ENCODE peak calls at places on chromosome 9, in seven cellular contexts. H is lung; A is naive thymus-derived CD8-positive, alpha-beta T cell; W is cerebellar cortex; R is astrocyte of the spinal cord; K is neural progenitor cell; Y is iPS-NIHi11. Z is an unnamed sample.

GRCh38 chr9:35954942-35955546 is 2.9 kb downstream of the OR2S2 start:
- DNase-seq in H (peak), K (peak), A (peak), W (peak), R (peak), Y (peak), Z (peak)

GRCh38 chr9:93978498-93978897 is 23.3 kb upstream of the BARX1 start:
- DNase-seq in W (no peak), Y (no peak), K (no peak), A (no peak), H (no peak), R (no peak), Z (no peak)

GRCh38 chr9:128317629-128318028 is 4.6 kb downstream of the TRUB2 start:
- DNase-seq in R (no peak), Y (no peak), W (no peak), H (no peak), A (no peak), K (no peak), Z (no peak)

GRCh38 chr9:79057576-79057975 is 514.2 kb upstream of the TLE4 start:
- DNase-seq in Y (no peak), A (no peak), R (peak), H (no peak), K (no peak), W (no peak), Z (no peak)

GRCh38 chr9:130305381-130305780 is 39.8 kb downstream of the HMCN2 start:
- DNase-seq in Y (no peak), K (no peak), W (no peak), R (no peak), A (no peak), H (no peak), Z (no peak)

GRCh38 chr9:18490591-18491370 is 16.8 kb downstream of the ADAMTSL1 start:
- DNase-seq in A (no peak), H (no peak), W (no peak), K (no peak), Y (no peak), R (peak), Z (no peak)

GRCh38 chr9:71895122-71895521 is 15.9 kb downstream of the ABHD17B start:
- DNase-seq in H (no peak), Y (no peak), K (no peak), R (no peak), W (no peak), A (no peak), Z (no peak)

GRCh38 chr9:128611600-128612394 is 44.9 kb downstream of the DYNC2I2 start:
- DNase-seq in H (no peak), Y (no peak), R (no peak), K (no peak), W (no peak), A (no peak), Z (no peak)

GRCh38 chr9:130110596-130111021 is 56.9 kb downstream of the GPR107 start:
- DNase-seq in H (no peak), W (no peak), Y (no peak), R (peak), A (no peak), K (no peak), Z (no peak)

GRCh38 chr9:34399729-34400128 is 23.0 kb upstream of the MYORG start:
- DNase-seq in A (no peak), R (no peak), Y (no peak), W (no peak), H (no peak), K (no peak), Z (no peak)

GRCh38 chr9:5453673-5454072 is 3.3 kb downstream of the CD274 start:
- DNase-seq in R (no peak), H (no peak), Y (no peak), A (no peak), K (no peak), W (peak), Z (no peak)

GRCh38 chr9:83027153-83027867 is 35.6 kb downstream of the RASEF start:
- DNase-seq in W (no peak), Y (no peak), R (peak), H (no peak), A (no peak), K (no peak), Z (no peak)

GRCh38 chr9:108813951-108814601 is 41.7 kb downstream of the ACTL7B start:
- DNase-seq in W (peak), R (peak), H (no peak), A (no peak), K (peak), Y (peak), Z (peak)

GRCh38 chr9:117704024-117704575 is at the start of gene TLR4:
- DNase-seq in H (peak), K (peak), Y (no peak), W (peak), R (peak), A (no peak), Z (peak)

GRCh38 chr9:113155911-113156559 is 5.2 kb downstream of the SLC31A2 start:
- DNase-seq in Y (no peak), K (no peak), W (no peak), A (peak), H (no peak), R (no peak), Z (no peak)

GRCh38 chr9:137672907-137673791 is 54.3 kb downstream of the EHMT1 start:
- DNase-seq in K (peak), A (peak), W (peak), Y (peak), H (peak), R (peak), Z (peak)

GRCh38 chr9:135148386-135148785 is 60.9 kb downstream of the OLFM1 start:
- DNase-seq in A (no peak), Y (no peak), K (no peak), W (peak), H (no peak), R (no peak), Z (no peak)

GRCh38 chr9:116861321-116861720 is 174.2 kb downstream of the TRIM32 start:
- DNase-seq in W (no peak), Y (no peak), H (no peak), A (no peak), K (no peak), R (no peak), Z (no peak)

GRCh38 chr9:135526089-135526729 is 5.0 kb downstream of the LCN1 start:
- DNase-seq in A (no peak), K (no peak), H (no peak), W (no peak), Y (no peak), R (no peak), Z (no peak)

GRCh38 chr9:95778957-95779356 is 96.5 kb upstream of the ERCC6L2 start:
- DNase-seq in R (peak), W (no peak), H (peak), A (no peak), Y (no peak), K (no peak), Z (no peak)

GRCh38 chr9:109442716-109443115 is 55.4 kb downstream of the PTPN3 start:
- DNase-seq in W (no peak), H (no peak), A (no peak), K (no peak), Y (no peak), R (no peak), Z (no peak)

GRCh38 chr9:37761511-37761910 is 7.9 kb downstream of the TRMT10B start:
- DNase-seq in A (no peak), K (no peak), R (peak), W (no peak), H (no peak), Y (no peak), Z (no peak)

GRCh38 chr9:130823435-130823834 is 11.6 kb upstream of the ABL1 start:
- DNase-seq in H (no peak), R (no peak), K (no peak), A (no peak), W (no peak), Y (no peak), Z (no peak)

GRCh38 chr9:69745716-69746538 is 13.9 kb downstream of the PTAR1 start:
- DNase-seq in A (no peak), H (no peak), K (peak), Y (no peak), R (peak), W (peak), Z (no peak)

GRCh38 chr9:74973714-74974113 is 21.0 kb upstream of the C9orf40 start:
- DNase-seq in Y (no peak), H (no peak), A (no peak), W (no peak), K (peak), R (no peak), Z (no peak)

Z was measured in B cell.